ENCODE peak calls at places on chromosomes 7 and 10, in ten cellular contexts. One of them, this sample, is unnamed.
A peak's percentile ranks its signal among the peaks of the same experiment; 100 is the strongest.

GRCh38 chr7:90337106-90337505 is 9.4 kb upstream of the GTPBP10 start:
- DNase-seq in stimulated activated CD4-positive, alpha-beta T cell treated with anti-CD3 and anti-CD28 coated beads, Interleukin-15, amount 100 ng/mL, for 1 hour: no peak
- DNase-seq in EL: peak; percentile 68
- DNase-seq in CD8-positive, alpha-beta memory T cell: no peak
- DNase-seq in activated naive CD8-positive, alpha-beta T cell treated with anti-CD3 and anti-CD28 coated beads, Interleukin-2, amount 50 U/mL, for 24 hours: no peak
- DNase-seq in C1 segment of cervical spinal cord: no peak
- DNase-seq in endothelial cell: no peak
- DNase-seq in brain pericyte: no peak
- DNase-seq in MV-4-11: no peak
- DNase-seq in cardiac fibroblast: no peak
- DNase-seq in this sample: no peak

GRCh38 chr10:108582387-108582786 is 1340.9 kb downstream of the XPNPEP1 start:
- DNase-seq in endothelial cell: no peak
- DNase-seq in stimulated activated CD4-positive, alpha-beta T cell treated with anti-CD3 and anti-CD28 coated beads, Interleukin-15, amount 100 ng/mL, for 1 hour: no peak
- DNase-seq in brain pericyte: no peak
- DNase-seq in EL: peak; percentile 76
- DNase-seq in CD8-positive, alpha-beta memory T cell: no peak
- DNase-seq in cardiac fibroblast: peak; percentile 17
- DNase-seq in C1 segment of cervical spinal cord: no peak
- DNase-seq in MV-4-11: no peak
- DNase-seq in activated naive CD8-positive, alpha-beta T cell treated with anti-CD3 and anti-CD28 coated beads, Interleukin-2, amount 50 U/mL, for 24 hours: no peak
- DNase-seq in this sample: no peak

GRCh38 chr10:17407040-17407439 is 47.4 kb downstream of the ST8SIA6 start:
- DNase-seq in CD8-positive, alpha-beta memory T cell: no peak
- DNase-seq in C1 segment of cervical spinal cord: no peak
- DNase-seq in EL: no peak
- DNase-seq in activated naive CD8-positive, alpha-beta T cell treated with anti-CD3 and anti-CD28 coated beads, Interleukin-2, amount 50 U/mL, for 24 hours: no peak
- DNase-seq in cardiac fibroblast: no peak
- DNase-seq in endothelial cell: no peak
- DNase-seq in MV-4-11: no peak
- DNase-seq in stimulated activated CD4-positive, alpha-beta T cell treated with anti-CD3 and anti-CD28 coated beads, Interleukin-15, amount 100 ng/mL, for 1 hour: no peak
- DNase-seq in brain pericyte: no peak
- DNase-seq in this sample: no peak

GRCh38 chr10:128036746-128037542 is 89.3 kb downstream of the MKI67 start:
- DNase-seq in C1 segment of cervical spinal cord: no peak
- DNase-seq in stimulated activated CD4-positive, alpha-beta T cell treated with anti-CD3 and anti-CD28 coated beads, Interleukin-15, amount 100 ng/mL, for 1 hour: no peak
- DNase-seq in activated naive CD8-positive, alpha-beta T cell treated with anti-CD3 and anti-CD28 coated beads, Interleukin-2, amount 50 U/mL, for 24 hours: no peak
- DNase-seq in brain pericyte: no peak
- DNase-seq in cardiac fibroblast: peak; percentile 39
- DNase-seq in MV-4-11: no peak
- DNase-seq in CD8-positive, alpha-beta memory T cell: no peak
- DNase-seq in endothelial cell: no peak
- DNase-seq in EL: peak; percentile 56
- DNase-seq in this sample: no peak

GRCh38 chr10:18737841-18738240 is 78.6 kb downstream of the ARL5B start:
- DNase-seq in EL: peak; percentile 80
- DNase-seq in stimulated activated CD4-positive, alpha-beta T cell treated with anti-CD3 and anti-CD28 coated beads, Interleukin-15, amount 100 ng/mL, for 1 hour: no peak
- DNase-seq in endothelial cell: no peak
- DNase-seq in CD8-positive, alpha-beta memory T cell: no peak
- DNase-seq in cardiac fibroblast: peak; percentile 61
- DNase-seq in C1 segment of cervical spinal cord: no peak
- DNase-seq in MV-4-11: no peak
- DNase-seq in activated naive CD8-positive, alpha-beta T cell treated with anti-CD3 and anti-CD28 coated beads, Interleukin-2, amount 50 U/mL, for 24 hours: no peak
- DNase-seq in brain pericyte: no peak
- DNase-seq in this sample: no peak

GRCh38 chr10:96913910-96914309 is 81.8 kb downstream of the LCOR start:
- DNase-seq in C1 segment of cervical spinal cord: no peak
- DNase-seq in CD8-positive, alpha-beta memory T cell: no peak
- DNase-seq in activated naive CD8-positive, alpha-beta T cell treated with anti-CD3 and anti-CD28 coated beads, Interleukin-2, amount 50 U/mL, for 24 hours: no peak
- DNase-seq in cardiac fibroblast: no peak
- DNase-seq in endothelial cell: no peak
- DNase-seq in stimulated activated CD4-positive, alpha-beta T cell treated with anti-CD3 and anti-CD28 coated beads, Interleukin-15, amount 100 ng/mL, for 1 hour: no peak
- DNase-seq in MV-4-11: no peak
- DNase-seq in brain pericyte: no peak
- DNase-seq in EL: no peak
- DNase-seq in this sample: no peak

GRCh38 chr10:52314822-52315552 is 906 bp downstream of the DKK1 start:
- DNase-seq in brain pericyte: no peak
- DNase-seq in activated naive CD8-positive, alpha-beta T cell treated with anti-CD3 and anti-CD28 coated beads, Interleukin-2, amount 50 U/mL, for 24 hours: no peak
- DNase-seq in endothelial cell: peak; percentile 13
- DNase-seq in EL: peak; percentile 68
- DNase-seq in cardiac fibroblast: peak; percentile 61
- DNase-seq in C1 segment of cervical spinal cord: no peak
- DNase-seq in CD8-positive, alpha-beta memory T cell: no peak
- DNase-seq in MV-4-11: no peak
- DNase-seq in stimulated activated CD4-positive, alpha-beta T cell treated with anti-CD3 and anti-CD28 coated beads, Interleukin-15, amount 100 ng/mL, for 1 hour: no peak
- DNase-seq in this sample: no peak

GRCh38 chr10:46234026-46234425 is 52.8 kb upstream of the ANTXRL start:
- DNase-seq in stimulated activated CD4-positive, alpha-beta T cell treated with anti-CD3 and anti-CD28 coated beads, Interleukin-15, amount 100 ng/mL, for 1 hour: no peak
- DNase-seq in EL: no peak
- DNase-seq in MV-4-11: no peak
- DNase-seq in cardiac fibroblast: no peak
- DNase-seq in CD8-positive, alpha-beta memory T cell: no peak
- DNase-seq in C1 segment of cervical spinal cord: no peak
- DNase-seq in activated naive CD8-positive, alpha-beta T cell treated with anti-CD3 and anti-CD28 coated beads, Interleukin-2, amount 50 U/mL, for 24 hours: no peak
- DNase-seq in brain pericyte: no peak
- DNase-seq in endothelial cell: peak; percentile 1
- DNase-seq in this sample: no peak

GRCh38 chr10:369441-370221 is 234.4 kb downstream of the ZMYND11 start:
- DNase-seq in EL: no peak
- DNase-seq in CD8-positive, alpha-beta memory T cell: no peak
- DNase-seq in activated naive CD8-positive, alpha-beta T cell treated with anti-CD3 and anti-CD28 coated beads, Interleukin-2, amount 50 U/mL, for 24 hours: no peak
- DNase-seq in stimulated activated CD4-positive, alpha-beta T cell treated with anti-CD3 and anti-CD28 coated beads, Interleukin-15, amount 100 ng/mL, for 1 hour: no peak
- DNase-seq in brain pericyte: no peak
- DNase-seq in C1 segment of cervical spinal cord: no peak
- DNase-seq in MV-4-11: no peak
- DNase-seq in cardiac fibroblast: no peak
- DNase-seq in endothelial cell: no peak
- DNase-seq in this sample: no peak

GRCh38 chr10:82742478-82742877 is 867.5 kb downstream of the NRG3 start:
- DNase-seq in C1 segment of cervical spinal cord: no peak
- DNase-seq in cardiac fibroblast: peak; percentile 66
- DNase-seq in MV-4-11: peak; percentile 75
- DNase-seq in brain pericyte: peak; percentile 10
- DNase-seq in endothelial cell: no peak
- DNase-seq in activated naive CD8-positive, alpha-beta T cell treated with anti-CD3 and anti-CD28 coated beads, Interleukin-2, amount 50 U/mL, for 24 hours: no peak
- DNase-seq in EL: peak; percentile 59
- DNase-seq in CD8-positive, alpha-beta memory T cell: no peak
- DNase-seq in stimulated activated CD4-positive, alpha-beta T cell treated with anti-CD3 and anti-CD28 coated beads, Interleukin-15, amount 100 ng/mL, for 1 hour: no peak
- DNase-seq in this sample: no peak

GRCh38 chr7:151142686-151143040 is 24.8 kb downstream of the GBX1 start:
- DNase-seq in endothelial cell: no peak
- DNase-seq in EL: no peak
- DNase-seq in CD8-positive, alpha-beta memory T cell: no peak
- DNase-seq in MV-4-11: no peak
- DNase-seq in stimulated activated CD4-positive, alpha-beta T cell treated with anti-CD3 and anti-CD28 coated beads, Interleukin-15, amount 100 ng/mL, for 1 hour: no peak
- DNase-seq in C1 segment of cervical spinal cord: no peak
- DNase-seq in brain pericyte: no peak
- DNase-seq in cardiac fibroblast: no peak
- DNase-seq in activated naive CD8-positive, alpha-beta T cell treated with anti-CD3 and anti-CD28 coated beads, Interleukin-2, amount 50 U/mL, for 24 hours: no peak
- DNase-seq in this sample: no peak

GRCh38 chr7:29146082-29146706 is at the start of gene CPVL:
- DNase-seq in stimulated activated CD4-positive, alpha-beta T cell treated with anti-CD3 and anti-CD28 coated beads, Interleukin-15, amount 100 ng/mL, for 1 hour: no peak
- DNase-seq in EL: peak; percentile 2
- DNase-seq in MV-4-11: peak; percentile 16
- DNase-seq in activated naive CD8-positive, alpha-beta T cell treated with anti-CD3 and anti-CD28 coated beads, Interleukin-2, amount 50 U/mL, for 24 hours: no peak
- DNase-seq in C1 segment of cervical spinal cord: peak; percentile 16
- DNase-seq in cardiac fibroblast: no peak
- DNase-seq in CD8-positive, alpha-beta memory T cell: no peak
- DNase-seq in brain pericyte: no peak
- DNase-seq in endothelial cell: peak; percentile 41
- DNase-seq in this sample: no peak

GRCh38 chr7:50868426-50869100 is 85.9 kb upstream of the GRB10 start:
- DNase-seq in MV-4-11: no peak
- DNase-seq in CD8-positive, alpha-beta memory T cell: no peak
- DNase-seq in stimulated activated CD4-positive, alpha-beta T cell treated with anti-CD3 and anti-CD28 coated beads, Interleukin-15, amount 100 ng/mL, for 1 hour: no peak
- DNase-seq in activated naive CD8-positive, alpha-beta T cell treated with anti-CD3 and anti-CD28 coated beads, Interleukin-2, amount 50 U/mL, for 24 hours: no peak
- DNase-seq in brain pericyte: no peak
- DNase-seq in endothelial cell: no peak
- DNase-seq in C1 segment of cervical spinal cord: no peak
- DNase-seq in EL: peak; percentile 22
- DNase-seq in cardiac fibroblast: peak; percentile 12
- DNase-seq in this sample: no peak

GRCh38 chr10:114303556-114303955 is 64.5 kb downstream of the VWA2 start:
- DNase-seq in C1 segment of cervical spinal cord: no peak
- DNase-seq in MV-4-11: no peak
- DNase-seq in CD8-positive, alpha-beta memory T cell: no peak
- DNase-seq in activated naive CD8-positive, alpha-beta T cell treated with anti-CD3 and anti-CD28 coated beads, Interleukin-2, amount 50 U/mL, for 24 hours: no peak
- DNase-seq in stimulated activated CD4-positive, alpha-beta T cell treated with anti-CD3 and anti-CD28 coated beads, Interleukin-15, amount 100 ng/mL, for 1 hour: no peak
- DNase-seq in brain pericyte: no peak
- DNase-seq in endothelial cell: no peak
- DNase-seq in cardiac fibroblast: no peak
- DNase-seq in EL: no peak
- DNase-seq in this sample: no peak

GRCh38 chr7:44286618-44287487 is 38.5 kb downstream of the CAMK2B start:
- DNase-seq in C1 segment of cervical spinal cord: no peak
- DNase-seq in endothelial cell: no peak
- DNase-seq in stimulated activated CD4-positive, alpha-beta T cell treated with anti-CD3 and anti-CD28 coated beads, Interleukin-15, amount 100 ng/mL, for 1 hour: no peak
- DNase-seq in cardiac fibroblast: no peak
- DNase-seq in brain pericyte: no peak
- DNase-seq in EL: no peak
- DNase-seq in MV-4-11: no peak
- DNase-seq in activated naive CD8-positive, alpha-beta T cell treated with anti-CD3 and anti-CD28 coated beads, Interleukin-2, amount 50 U/mL, for 24 hours: no peak
- DNase-seq in CD8-positive, alpha-beta memory T cell: peak; percentile 30
- DNase-seq in this sample: no peak

GRCh38 chr10:60140681-60141632 is 234.6 kb upstream of the CCDC6 start:
- DNase-seq in activated naive CD8-positive, alpha-beta T cell treated with anti-CD3 and anti-CD28 coated beads, Interleukin-2, amount 50 U/mL, for 24 hours: no peak
- DNase-seq in C1 segment of cervical spinal cord: no peak
- DNase-seq in EL: no peak
- DNase-seq in endothelial cell: peak; percentile 9
- DNase-seq in brain pericyte: no peak
- DNase-seq in MV-4-11: no peak
- DNase-seq in stimulated activated CD4-positive, alpha-beta T cell treated with anti-CD3 and anti-CD28 coated beads, Interleukin-15, amount 100 ng/mL, for 1 hour: no peak
- DNase-seq in CD8-positive, alpha-beta memory T cell: no peak
- DNase-seq in cardiac fibroblast: peak; percentile 33
- DNase-seq in this sample: no peak

GRCh38 chr10:110861930-110862677 is 9.6 kb upstream of the PDCD4 start:
- DNase-seq in EL: no peak
- DNase-seq in MV-4-11: peak; percentile 86
- DNase-seq in cardiac fibroblast: no peak
- DNase-seq in activated naive CD8-positive, alpha-beta T cell treated with anti-CD3 and anti-CD28 coated beads, Interleukin-2, amount 50 U/mL, for 24 hours: no peak
- DNase-seq in CD8-positive, alpha-beta memory T cell: no peak
- DNase-seq in endothelial cell: no peak
- DNase-seq in brain pericyte: no peak
- DNase-seq in stimulated activated CD4-positive, alpha-beta T cell treated with anti-CD3 and anti-CD28 coated beads, Interleukin-15, amount 100 ng/mL, for 1 hour: no peak
- DNase-seq in C1 segment of cervical spinal cord: no peak
- DNase-seq in this sample: no peak

GRCh38 chr10:86018735-86019058 is 347.9 kb downstream of the GRID1 start:
- DNase-seq in EL: no peak
- DNase-seq in C1 segment of cervical spinal cord: no peak
- DNase-seq in endothelial cell: no peak
- DNase-seq in stimulated activated CD4-positive, alpha-beta T cell treated with anti-CD3 and anti-CD28 coated beads, Interleukin-15, amount 100 ng/mL, for 1 hour: no peak
- DNase-seq in brain pericyte: no peak
- DNase-seq in cardiac fibroblast: no peak
- DNase-seq in MV-4-11: peak; percentile 84
- DNase-seq in activated naive CD8-positive, alpha-beta T cell treated with anti-CD3 and anti-CD28 coated beads, Interleukin-2, amount 50 U/mL, for 24 hours: no peak
- DNase-seq in CD8-positive, alpha-beta memory T cell: no peak
- DNase-seq in this sample: no peak

GRCh38 chr7:22083711-22084289 is 138.1 kb upstream of the CDCA7L start:
- DNase-seq in MV-4-11: no peak
- DNase-seq in endothelial cell: no peak
- DNase-seq in stimulated activated CD4-positive, alpha-beta T cell treated with anti-CD3 and anti-CD28 coated beads, Interleukin-15, amount 100 ng/mL, for 1 hour: no peak
- DNase-seq in brain pericyte: no peak
- DNase-seq in C1 segment of cervical spinal cord: no peak
- DNase-seq in EL: no peak
- DNase-seq in CD8-positive, alpha-beta memory T cell: no peak
- DNase-seq in cardiac fibroblast: peak; percentile 13
- DNase-seq in activated naive CD8-positive, alpha-beta T cell treated with anti-CD3 and anti-CD28 coated beads, Interleukin-2, amount 50 U/mL, for 24 hours: no peak
- DNase-seq in this sample: no peak

GRCh38 chr7:151804756-151805503 is 72.0 kb downstream of the PRKAG2 start:
- DNase-seq in EL: no peak
- DNase-seq in CD8-positive, alpha-beta memory T cell: no peak
- DNase-seq in stimulated activated CD4-positive, alpha-beta T cell treated with anti-CD3 and anti-CD28 coated beads, Interleukin-15, amount 100 ng/mL, for 1 hour: no peak
- DNase-seq in brain pericyte: no peak
- DNase-seq in endothelial cell: no peak
- DNase-seq in C1 segment of cervical spinal cord: no peak
- DNase-seq in cardiac fibroblast: no peak
- DNase-seq in MV-4-11: no peak
- DNase-seq in activated naive CD8-positive, alpha-beta T cell treated with anti-CD3 and anti-CD28 coated beads, Interleukin-2, amount 50 U/mL, for 24 hours: no peak
- DNase-seq in this sample: no peak

GRCh38 chr7:28922618-28923331 is 35.4 kb downstream of the TRIL start:
- DNase-seq in brain pericyte: peak; percentile 26
- DNase-seq in MV-4-11: peak; percentile 59
- DNase-seq in endothelial cell: peak; percentile 69
- DNase-seq in activated naive CD8-positive, alpha-beta T cell treated with anti-CD3 and anti-CD28 coated beads, Interleukin-2, amount 50 U/mL, for 24 hours: peak; percentile 65
- DNase-seq in C1 segment of cervical spinal cord: peak; percentile 62
- DNase-seq in EL: peak; percentile 67
- DNase-seq in stimulated activated CD4-positive, alpha-beta T cell treated with anti-CD3 and anti-CD28 coated beads, Interleukin-15, amount 100 ng/mL, for 1 hour: peak; percentile 36
- DNase-seq in cardiac fibroblast: peak; percentile 83
- DNase-seq in CD8-positive, alpha-beta memory T cell: peak; percentile 66
- DNase-seq in this sample: peak; percentile 14

GRCh38 chr7:88771417-88771816 is 11.9 kb downstream of the ZNF804B start:
- DNase-seq in C1 segment of cervical spinal cord: no peak
- DNase-seq in EL: no peak
- DNase-seq in endothelial cell: no peak
- DNase-seq in CD8-positive, alpha-beta memory T cell: no peak
- DNase-seq in stimulated activated CD4-positive, alpha-beta T cell treated with anti-CD3 and anti-CD28 coated beads, Interleukin-15, amount 100 ng/mL, for 1 hour: no peak
- DNase-seq in MV-4-11: no peak
- DNase-seq in activated naive CD8-positive, alpha-beta T cell treated with anti-CD3 and anti-CD28 coated beads, Interleukin-2, amount 50 U/mL, for 24 hours: no peak
- DNase-seq in brain pericyte: no peak
- DNase-seq in cardiac fibroblast: no peak
- DNase-seq in this sample: no peak

GRCh38 chr10:8173243-8173865 is 118.9 kb downstream of the GATA3 start:
- DNase-seq in CD8-positive, alpha-beta memory T cell: no peak
- DNase-seq in stimulated activated CD4-positive, alpha-beta T cell treated with anti-CD3 and anti-CD28 coated beads, Interleukin-15, amount 100 ng/mL, for 1 hour: no peak
- DNase-seq in cardiac fibroblast: no peak
- DNase-seq in brain pericyte: no peak
- DNase-seq in activated naive CD8-positive, alpha-beta T cell treated with anti-CD3 and anti-CD28 coated beads, Interleukin-2, amount 50 U/mL, for 24 hours: no peak
- DNase-seq in C1 segment of cervical spinal cord: no peak
- DNase-seq in endothelial cell: no peak
- DNase-seq in EL: no peak
- DNase-seq in MV-4-11: no peak
- DNase-seq in this sample: no peak

GRCh38 chr7:47371733-47372368 is 210.1 kb downstream of the TNS3 start:
- DNase-seq in MV-4-11: no peak
- DNase-seq in brain pericyte: no peak
- DNase-seq in stimulated activated CD4-positive, alpha-beta T cell treated with anti-CD3 and anti-CD28 coated beads, Interleukin-15, amount 100 ng/mL, for 1 hour: no peak
- DNase-seq in EL: peak; percentile 15
- DNase-seq in CD8-positive, alpha-beta memory T cell: no peak
- DNase-seq in C1 segment of cervical spinal cord: peak; percentile 85
- DNase-seq in endothelial cell: no peak
- DNase-seq in cardiac fibroblast: peak; percentile 65
- DNase-seq in activated naive CD8-positive, alpha-beta T cell treated with anti-CD3 and anti-CD28 coated beads, Interleukin-2, amount 50 U/mL, for 24 hours: no peak
- DNase-seq in this sample: no peak

GRCh38 chr10:121159670-121160069 is 308.5 kb downstream of the WDR11 start:
- DNase-seq in brain pericyte: no peak
- DNase-seq in CD8-positive, alpha-beta memory T cell: no peak
- DNase-seq in cardiac fibroblast: no peak
- DNase-seq in endothelial cell: no peak
- DNase-seq in activated naive CD8-positive, alpha-beta T cell treated with anti-CD3 and anti-CD28 coated beads, Interleukin-2, amount 50 U/mL, for 24 hours: no peak
- DNase-seq in MV-4-11: peak; percentile 55
- DNase-seq in EL: no peak
- DNase-seq in C1 segment of cervical spinal cord: no peak
- DNase-seq in stimulated activated CD4-positive, alpha-beta T cell treated with anti-CD3 and anti-CD28 coated beads, Interleukin-15, amount 100 ng/mL, for 1 hour: no peak
- DNase-seq in this sample: no peak

GRCh38 chr10:111297351-111297848 is 220.6 kb downstream of the ADRA2A start:
- DNase-seq in cardiac fibroblast: peak; percentile 42
- DNase-seq in EL: peak; percentile 84
- DNase-seq in brain pericyte: no peak
- DNase-seq in endothelial cell: no peak
- DNase-seq in CD8-positive, alpha-beta memory T cell: no peak
- DNase-seq in activated naive CD8-positive, alpha-beta T cell treated with anti-CD3 and anti-CD28 coated beads, Interleukin-2, amount 50 U/mL, for 24 hours: no peak
- DNase-seq in stimulated activated CD4-positive, alpha-beta T cell treated with anti-CD3 and anti-CD28 coated beads, Interleukin-15, amount 100 ng/mL, for 1 hour: no peak
- DNase-seq in C1 segment of cervical spinal cord: no peak
- DNase-seq in MV-4-11: no peak
- DNase-seq in this sample: no peak

GRCh38 chr7:31707089-31707488 is 20.1 kb downstream of the PPP1R17 start:
- DNase-seq in endothelial cell: no peak
- DNase-seq in brain pericyte: no peak
- DNase-seq in CD8-positive, alpha-beta memory T cell: no peak
- DNase-seq in C1 segment of cervical spinal cord: no peak
- DNase-seq in MV-4-11: no peak
- DNase-seq in cardiac fibroblast: no peak
- DNase-seq in EL: no peak
- DNase-seq in stimulated activated CD4-positive, alpha-beta T cell treated with anti-CD3 and anti-CD28 coated beads, Interleukin-15, amount 100 ng/mL, for 1 hour: no peak
- DNase-seq in activated naive CD8-positive, alpha-beta T cell treated with anti-CD3 and anti-CD28 coated beads, Interleukin-2, amount 50 U/mL, for 24 hours: no peak
- DNase-seq in this sample: no peak

GRCh38 chr10:4590807-4591206 is 235.2 kb upstream of the AKR1E2 start:
- DNase-seq in cardiac fibroblast: no peak
- DNase-seq in EL: peak; percentile 12
- DNase-seq in endothelial cell: no peak
- DNase-seq in stimulated activated CD4-positive, alpha-beta T cell treated with anti-CD3 and anti-CD28 coated beads, Interleukin-15, amount 100 ng/mL, for 1 hour: no peak
- DNase-seq in CD8-positive, alpha-beta memory T cell: no peak
- DNase-seq in brain pericyte: no peak
- DNase-seq in activated naive CD8-positive, alpha-beta T cell treated with anti-CD3 and anti-CD28 coated beads, Interleukin-2, amount 50 U/mL, for 24 hours: no peak
- DNase-seq in MV-4-11: no peak
- DNase-seq in C1 segment of cervical spinal cord: no peak
- DNase-seq in this sample: no peak